ENCODE peak calls at places on chromosomes 7 and 10, in nine cellular contexts. One of them, this sample, is unnamed.

GRCh38 chr7:44639701-44640321 is 33.4 kb downstream of the OGDH start:
- DNase-seq in sigmoid colon: no peak
- DNase-seq in endothelial cell of umbilical vein: peak
- DNase-seq in HL-60: no peak
- DNase-seq in SK-N-MC: no peak
- DNase-seq in spleen: no peak
- DNase-seq in GM23338: peak
- DNase-seq in Panc1: no peak
- DNase-seq in HCT116: peak
- DNase-seq in this sample: no peak

GRCh38 chr7:66150471-66150870 is 35.8 kb downstream of the CRCP start:
- DNase-seq in sigmoid colon: peak
- DNase-seq in endothelial cell of umbilical vein: peak
- DNase-seq in HL-60: no peak
- DNase-seq in SK-N-MC: no peak
- DNase-seq in spleen: no peak
- DNase-seq in GM23338: no peak
- DNase-seq in Panc1: no peak
- DNase-seq in HCT116: no peak
- DNase-seq in this sample: no peak

GRCh38 chr7:131895541-131896173 is 339.2 kb upstream of the PODXL start:
- DNase-seq in sigmoid colon: no peak
- DNase-seq in endothelial cell of umbilical vein: peak
- DNase-seq in HL-60: no peak
- DNase-seq in SK-N-MC: peak
- DNase-seq in spleen: no peak
- DNase-seq in GM23338: peak
- DNase-seq in Panc1: peak
- DNase-seq in HCT116: peak
- DNase-seq in this sample: no peak

GRCh38 chr7:76048668-76048988 is 722 bp downstream of the MDH2 start:
- DNase-seq in sigmoid colon: no peak
- DNase-seq in endothelial cell of umbilical vein: no peak
- DNase-seq in HL-60: no peak
- DNase-seq in SK-N-MC: no peak
- DNase-seq in spleen: no peak
- DNase-seq in GM23338: peak
- DNase-seq in Panc1: no peak
- DNase-seq in HCT116: no peak
- DNase-seq in this sample: peak

GRCh38 chr10:44703241-44704155 is 207.6 kb upstream of the TMEM72 start:
- DNase-seq in sigmoid colon: no peak
- DNase-seq in endothelial cell of umbilical vein: peak
- DNase-seq in HL-60: no peak
- DNase-seq in SK-N-MC: no peak
- DNase-seq in spleen: no peak
- DNase-seq in GM23338: no peak
- DNase-seq in Panc1: no peak
- DNase-seq in HCT116: no peak
- DNase-seq in this sample: no peak

GRCh38 chr10:58797356-58797755 is 284.7 kb downstream of the BICC1 start:
- DNase-seq in sigmoid colon: no peak
- DNase-seq in endothelial cell of umbilical vein: no peak
- DNase-seq in HL-60: no peak
- DNase-seq in SK-N-MC: no peak
- DNase-seq in spleen: no peak
- DNase-seq in GM23338: no peak
- DNase-seq in Panc1: no peak
- DNase-seq in HCT116: no peak
- DNase-seq in this sample: no peak

GRCh38 chr7:14446829-14447228 is 455.7 kb downstream of the DGKB start:
- DNase-seq in sigmoid colon: no peak
- DNase-seq in endothelial cell of umbilical vein: no peak
- DNase-seq in HL-60: no peak
- DNase-seq in SK-N-MC: no peak
- DNase-seq in spleen: no peak
- DNase-seq in GM23338: no peak
- DNase-seq in Panc1: no peak
- DNase-seq in HCT116: no peak
- DNase-seq in this sample: no peak

GRCh38 chr10:129622736-129623135 is 155.7 kb downstream of the MGMT start:
- DNase-seq in sigmoid colon: no peak
- DNase-seq in endothelial cell of umbilical vein: no peak
- DNase-seq in HL-60: no peak
- DNase-seq in SK-N-MC: no peak
- DNase-seq in spleen: no peak
- DNase-seq in GM23338: peak
- DNase-seq in Panc1: no peak
- DNase-seq in HCT116: no peak
- DNase-seq in this sample: no peak

GRCh38 chr10:72310241-72310633 is 36.5 kb downstream of the DDIT4 start:
- DNase-seq in sigmoid colon: no peak
- DNase-seq in endothelial cell of umbilical vein: no peak
- DNase-seq in HL-60: no peak
- DNase-seq in SK-N-MC: no peak
- DNase-seq in spleen: peak
- DNase-seq in GM23338: peak
- DNase-seq in Panc1: no peak
- DNase-seq in HCT116: no peak
- DNase-seq in this sample: peak

GRCh38 chr10:121310151-121310711 is 288.0 kb downstream of the FGFR2 start:
- DNase-seq in sigmoid colon: no peak
- DNase-seq in endothelial cell of umbilical vein: no peak
- DNase-seq in HL-60: no peak
- DNase-seq in SK-N-MC: no peak
- DNase-seq in spleen: no peak
- DNase-seq in GM23338: peak
- DNase-seq in Panc1: no peak
- DNase-seq in HCT116: no peak
- DNase-seq in this sample: no peak

GRCh38 chr7:155999631-156000489 is 187.6 kb upstream of the SHH start:
- DNase-seq in sigmoid colon: no peak
- DNase-seq in endothelial cell of umbilical vein: no peak
- DNase-seq in HL-60: no peak
- DNase-seq in SK-N-MC: no peak
- DNase-seq in spleen: no peak
- DNase-seq in GM23338: no peak
- DNase-seq in Panc1: no peak
- DNase-seq in HCT116: no peak
- DNase-seq in this sample: no peak

DNA sequence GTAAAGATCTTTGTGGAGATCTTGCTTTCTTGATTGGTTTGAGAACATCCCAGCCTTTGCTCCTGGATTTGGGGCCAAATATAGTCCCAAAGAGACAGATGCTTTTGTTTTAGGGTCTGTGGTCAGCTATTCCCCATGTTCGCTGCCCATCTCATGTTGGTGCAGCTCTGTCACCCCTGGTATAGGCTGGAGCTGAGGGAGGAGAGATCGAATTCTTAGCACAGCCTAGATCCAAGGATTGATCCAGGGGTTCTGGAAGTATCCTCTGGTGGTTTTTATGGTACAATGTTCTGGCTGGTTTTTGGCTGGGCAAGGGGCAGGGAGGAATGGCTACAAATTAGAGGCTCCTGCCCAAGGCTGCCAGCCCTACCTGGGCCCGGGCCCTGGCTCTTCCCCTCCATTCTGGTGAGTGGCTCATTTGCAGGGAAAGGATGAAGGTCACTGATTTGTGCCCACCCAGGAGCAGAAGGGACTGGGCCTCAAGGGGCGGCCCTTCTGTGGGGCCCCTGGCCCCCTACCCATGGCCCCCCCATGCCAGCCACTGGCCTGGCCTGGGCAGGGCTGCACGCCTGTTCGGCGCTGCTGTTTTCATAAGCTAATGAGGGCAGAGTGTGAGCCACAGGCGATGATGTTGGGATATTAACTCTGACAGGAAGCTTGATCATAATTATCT is 600.5 kb downstream of the LRMDA start:
- DNase-seq in sigmoid colon: no peak
- DNase-seq in endothelial cell of umbilical vein: no peak
- DNase-seq in HL-60: no peak
- DNase-seq in SK-N-MC: no peak
- DNase-seq in spleen: no peak
- DNase-seq in GM23338: no peak
- DNase-seq in Panc1: no peak
- DNase-seq in HCT116: no peak
- DNase-seq in this sample: no peak
- TF ChIP-seq POLR2AphosphoS5 in sigmoid colon: no peak
- TF ChIP-seq POLR2AphosphoS5 in endothelial cell of umbilical vein: no peak
- TF ChIP-seq POLR2AphosphoS5 in HL-60: no peak
- TF ChIP-seq POLR2AphosphoS5 in SK-N-MC: no peak
- TF ChIP-seq POLR2AphosphoS5 in spleen: no peak
- TF ChIP-seq POLR2AphosphoS5 in GM23338: no peak
- TF ChIP-seq POLR2AphosphoS5 in Panc1: no peak
- TF ChIP-seq POLR2AphosphoS5 in HCT116: no peak
- TF ChIP-seq POLR2AphosphoS5 in this sample: no peak

DNA sequence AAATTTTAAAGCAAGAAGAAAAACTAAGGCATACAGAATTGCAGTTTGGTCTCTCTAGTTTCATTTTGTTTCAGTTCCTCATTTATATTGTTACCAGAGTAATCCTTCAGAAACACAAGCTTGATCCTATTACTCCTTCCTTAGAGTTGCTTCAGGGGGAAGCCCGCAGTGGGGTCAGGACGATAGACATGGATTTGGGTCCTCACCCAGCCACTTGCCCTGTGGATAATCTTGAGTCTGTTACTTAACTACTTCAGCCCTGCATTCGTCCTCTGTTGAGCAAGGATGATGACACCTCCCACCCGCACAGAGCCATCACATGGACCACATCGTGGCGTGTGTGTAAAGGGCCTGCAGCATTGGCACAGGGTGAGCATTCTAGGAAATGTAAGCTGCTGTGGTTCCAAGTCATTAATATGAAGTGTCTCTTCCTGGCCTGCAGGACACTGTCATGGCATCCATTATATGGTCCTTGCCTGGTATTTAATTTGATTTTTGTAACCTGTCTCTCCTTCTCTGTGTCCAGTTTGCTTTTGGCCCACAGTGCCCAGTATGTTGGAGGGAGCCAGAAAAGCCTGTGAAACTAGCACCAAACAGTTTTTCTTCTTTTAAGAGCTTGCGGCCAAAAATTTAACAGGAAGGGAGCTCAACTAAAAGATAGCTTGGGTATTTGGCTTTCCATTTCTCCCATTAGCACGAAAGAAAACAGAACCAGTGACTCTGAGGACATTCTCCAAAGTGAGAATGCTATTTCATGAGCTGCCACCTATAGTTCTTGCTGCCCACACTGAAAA is 111.3 kb downstream of the EEPD1 start:
- DNase-seq in sigmoid colon: peak
- DNase-seq in endothelial cell of umbilical vein: no peak
- DNase-seq in HL-60: peak
- DNase-seq in SK-N-MC: no peak
- DNase-seq in spleen: no peak
- DNase-seq in GM23338: no peak
- DNase-seq in Panc1: no peak
- DNase-seq in HCT116: no peak
- DNase-seq in this sample: no peak
- TF ChIP-seq POLR2AphosphoS5 in sigmoid colon: peak
- TF ChIP-seq POLR2AphosphoS5 in endothelial cell of umbilical vein: no peak
- TF ChIP-seq POLR2AphosphoS5 in HL-60: peak
- TF ChIP-seq POLR2AphosphoS5 in SK-N-MC: no peak
- TF ChIP-seq POLR2AphosphoS5 in spleen: peak
- TF ChIP-seq POLR2AphosphoS5 in GM23338: no peak
- TF ChIP-seq POLR2AphosphoS5 in Panc1: no peak
- TF ChIP-seq POLR2AphosphoS5 in HCT116: no peak
- TF ChIP-seq POLR2AphosphoS5 in this sample: no peak

DNA sequence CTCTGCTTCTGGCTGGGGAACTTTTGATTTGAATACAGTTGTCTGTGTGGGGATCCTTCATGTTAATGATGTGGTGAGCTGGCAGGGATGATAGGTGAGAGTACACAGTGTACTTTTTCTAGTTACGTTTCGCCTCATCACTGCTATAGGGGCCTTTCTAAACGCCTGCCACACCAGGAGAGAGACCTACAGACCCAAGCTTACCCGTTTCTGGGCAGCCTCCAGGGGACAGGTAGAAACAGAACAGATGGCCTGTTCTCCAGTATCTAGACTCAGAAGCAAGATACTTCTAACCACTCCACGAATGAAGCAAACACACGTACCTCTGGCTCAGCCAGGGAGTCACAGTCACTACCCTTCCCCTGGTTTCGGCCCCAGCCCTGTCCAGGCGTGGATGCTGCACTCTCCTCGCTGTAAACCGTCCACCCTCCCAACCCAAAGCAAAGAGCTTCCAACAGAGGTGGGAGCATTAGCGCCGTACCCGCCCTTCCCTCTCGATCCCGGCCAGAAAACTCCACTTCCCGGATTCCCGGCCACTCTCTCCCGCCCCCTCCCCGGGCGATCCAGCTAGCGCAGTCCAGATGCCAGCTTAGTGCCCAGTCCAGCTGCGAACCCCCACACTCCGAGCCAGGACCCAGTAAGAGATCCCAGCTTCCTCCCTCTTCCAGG is 1.2 kb downstream of the CCDC6 start:
- DNase-seq in sigmoid colon: peak
- DNase-seq in endothelial cell of umbilical vein: peak
- DNase-seq in HL-60: no peak
- DNase-seq in SK-N-MC: no peak
- DNase-seq in spleen: peak
- DNase-seq in GM23338: peak
- DNase-seq in Panc1: no peak
- DNase-seq in HCT116: no peak
- DNase-seq in this sample: peak
- TF ChIP-seq POLR2AphosphoS5 in sigmoid colon: no peak
- TF ChIP-seq POLR2AphosphoS5 in endothelial cell of umbilical vein: no peak
- TF ChIP-seq POLR2AphosphoS5 in HL-60: no peak
- TF ChIP-seq POLR2AphosphoS5 in SK-N-MC: no peak
- TF ChIP-seq POLR2AphosphoS5 in spleen: peak
- TF ChIP-seq POLR2AphosphoS5 in GM23338: no peak
- TF ChIP-seq POLR2AphosphoS5 in Panc1: no peak
- TF ChIP-seq POLR2AphosphoS5 in HCT116: no peak
- TF ChIP-seq POLR2AphosphoS5 in this sample: peak

DNA sequence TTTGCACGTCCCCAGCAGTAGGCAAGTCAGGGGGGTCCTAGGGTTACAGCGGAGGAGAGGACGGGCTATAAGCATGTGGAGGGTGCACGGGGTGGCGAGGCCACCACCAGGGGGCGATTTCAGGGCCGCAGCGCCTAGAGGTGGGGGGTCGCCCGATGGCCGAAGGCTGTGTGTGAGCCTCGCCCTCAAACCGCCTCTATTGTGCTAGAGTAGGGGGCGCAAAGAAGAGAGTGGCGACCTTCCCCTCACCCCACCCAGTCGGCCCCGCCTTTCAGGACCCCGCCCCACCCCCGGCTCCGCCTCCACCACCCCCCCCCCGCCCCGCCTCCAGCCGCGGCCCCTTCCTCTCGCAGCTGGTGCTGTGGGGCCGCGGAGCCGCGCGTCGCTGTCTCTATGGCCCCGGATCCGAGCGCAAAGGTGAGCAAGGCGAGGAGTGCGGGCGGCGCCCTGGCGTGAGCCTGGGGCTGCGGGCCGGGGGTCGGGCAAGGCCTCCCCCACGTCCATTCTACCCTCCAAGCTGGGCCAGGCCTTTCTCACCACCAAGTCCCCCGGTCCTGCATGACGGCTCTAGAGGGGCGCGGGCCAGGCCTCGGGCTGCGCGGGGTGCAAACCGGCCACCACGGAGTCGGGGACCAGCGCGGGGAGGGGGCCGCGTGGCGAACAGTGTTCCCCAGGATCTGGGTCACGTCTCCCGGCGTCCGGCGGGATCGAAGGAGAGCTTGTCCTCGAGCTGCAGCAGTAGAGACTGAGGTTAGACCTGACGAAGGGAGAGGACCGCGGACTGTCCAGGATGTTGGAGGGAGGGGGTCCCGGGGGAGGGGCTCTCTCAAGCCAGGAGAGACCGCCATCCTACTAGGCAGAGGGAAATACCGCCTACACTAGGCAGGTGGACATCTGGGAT is at the start of gene SEMA4G:
- DNase-seq in sigmoid colon: peak
- DNase-seq in endothelial cell of umbilical vein: peak
- DNase-seq in HL-60: no peak
- DNase-seq in SK-N-MC: no peak
- DNase-seq in spleen: peak
- DNase-seq in GM23338: peak
- DNase-seq in Panc1: peak
- DNase-seq in HCT116: peak
- DNase-seq in this sample: peak
- TF ChIP-seq POLR2AphosphoS5 in sigmoid colon: no peak
- TF ChIP-seq POLR2AphosphoS5 in endothelial cell of umbilical vein: no peak
- TF ChIP-seq POLR2AphosphoS5 in HL-60: no peak
- TF ChIP-seq POLR2AphosphoS5 in SK-N-MC: no peak
- TF ChIP-seq POLR2AphosphoS5 in spleen: no peak
- TF ChIP-seq POLR2AphosphoS5 in GM23338: peak
- TF ChIP-seq POLR2AphosphoS5 in Panc1: no peak
- TF ChIP-seq POLR2AphosphoS5 in HCT116: peak
- TF ChIP-seq POLR2AphosphoS5 in this sample: no peak

This sample was measured in GM12892.